ENCODE peak calls at places on chromosomes 11 and 22, in four cellular contexts. One of them, this sample, is unnamed.
A peak's percentile ranks its signal among the peaks of the same experiment; 100 is the strongest.

GRCh38 chr11:65130631-65131416 is 3.5 kb downstream of the SYVN1 start:
- DNase-seq in WTC11: no peak
- DNase-seq in HepG2: no peak
- DNase-seq in K562: no peak
- DNase-seq in this sample: no peak

GRCh38 chr22:42438293-42438650 is 6.1 kb upstream of the NFAM1 start:
- DNase-seq in WTC11: peak; percentile 46
- DNase-seq in HepG2: no peak
- DNase-seq in K562: no peak
- DNase-seq in this sample: no peak

GRCh38 chr11:9399466-9399865 is 15.0 kb downstream of the IPO7 start:
- DNase-seq in WTC11: no peak
- DNase-seq in HepG2: no peak
- DNase-seq in K562: no peak
- DNase-seq in this sample: no peak

GRCh38 chr11:108929241-108929640 is 264.4 kb downstream of the DDX10 start:
- DNase-seq in WTC11: no peak
- DNase-seq in HepG2: peak; percentile 19
- DNase-seq in K562: no peak
- DNase-seq in this sample: peak; percentile 92

GRCh38 chr11:114230031-114230430 is 66.2 kb upstream of the NNMT start:
- DNase-seq in WTC11: no peak
- DNase-seq in HepG2: no peak
- DNase-seq in K562: no peak
- DNase-seq in this sample: no peak

GRCh38 chr11:132284611-132285010 is 914.2 kb downstream of the NTM start:
- DNase-seq in WTC11: peak; percentile 11
- DNase-seq in HepG2: no peak
- DNase-seq in K562: no peak
- DNase-seq in this sample: no peak

GRCh38 chr11:61985863-61986262 is 18.4 kb upstream of the FTH1 start:
- DNase-seq in WTC11: no peak
- DNase-seq in HepG2: no peak
- DNase-seq in K562: no peak
- DNase-seq in this sample: no peak

GRCh38 chr22:30277547-30278344 is 11.1 kb upstream of the OSM start:
- DNase-seq in WTC11: no peak
- DNase-seq in HepG2: no peak
- DNase-seq in K562: no peak
- DNase-seq in this sample: no peak

GRCh38 chr11:23725752-23726151 is 771.1 kb upstream of the LUZP2 start:
- DNase-seq in WTC11: no peak
- DNase-seq in HepG2: no peak
- DNase-seq in K562: no peak
- DNase-seq in this sample: no peak

GRCh38 chr11:120335596-120335927 is 651 bp upstream of the ARHGEF12 start:
- DNase-seq in WTC11: peak; percentile 43
- DNase-seq in HepG2: no peak
- DNase-seq in K562: no peak
- DNase-seq in this sample: peak; percentile 13

GRCh38 chr11:63862923-63863322 is 24.0 kb downstream of the MARK2 start:
- DNase-seq in WTC11: no peak
- DNase-seq in HepG2: peak; percentile 89
- DNase-seq in K562: no peak
- DNase-seq in this sample: no peak

GRCh38 chr11:35206616-35207015 is 67.6 kb downstream of the CD44 start:
- DNase-seq in WTC11: no peak
- DNase-seq in HepG2: no peak
- DNase-seq in K562: no peak
- DNase-seq in this sample: no peak

GRCh38 chr11:69086152-69086551 is 37.4 kb downstream of the TPCN2 start:
- DNase-seq in WTC11: peak; percentile 35
- DNase-seq in HepG2: no peak
- DNase-seq in K562: no peak
- DNase-seq in this sample: no peak

GRCh38 chr22:39439170-39439569 is 17.6 kb upstream of the MGAT3 start:
- DNase-seq in WTC11: no peak
- DNase-seq in HepG2: peak; percentile 25
- DNase-seq in K562: no peak
- DNase-seq in this sample: peak; percentile 38
- TF ChIP-seq NR3C1 in WTC11: no peak
- TF ChIP-seq NR3C1 in HepG2: no peak
- TF ChIP-seq NR3C1 in K562: no peak
- TF ChIP-seq NR3C1 in this sample: no peak

GRCh38 chr11:19727246-19727645 is 14.6 kb downstream of the NAV2 start:
- DNase-seq in WTC11: no peak
- DNase-seq in HepG2: no peak
- DNase-seq in K562: no peak
- DNase-seq in this sample: no peak
- TF ChIP-seq NR3C1 in WTC11: no peak
- TF ChIP-seq NR3C1 in HepG2: no peak
- TF ChIP-seq NR3C1 in K562: no peak
- TF ChIP-seq NR3C1 in this sample: no peak

DNA sequence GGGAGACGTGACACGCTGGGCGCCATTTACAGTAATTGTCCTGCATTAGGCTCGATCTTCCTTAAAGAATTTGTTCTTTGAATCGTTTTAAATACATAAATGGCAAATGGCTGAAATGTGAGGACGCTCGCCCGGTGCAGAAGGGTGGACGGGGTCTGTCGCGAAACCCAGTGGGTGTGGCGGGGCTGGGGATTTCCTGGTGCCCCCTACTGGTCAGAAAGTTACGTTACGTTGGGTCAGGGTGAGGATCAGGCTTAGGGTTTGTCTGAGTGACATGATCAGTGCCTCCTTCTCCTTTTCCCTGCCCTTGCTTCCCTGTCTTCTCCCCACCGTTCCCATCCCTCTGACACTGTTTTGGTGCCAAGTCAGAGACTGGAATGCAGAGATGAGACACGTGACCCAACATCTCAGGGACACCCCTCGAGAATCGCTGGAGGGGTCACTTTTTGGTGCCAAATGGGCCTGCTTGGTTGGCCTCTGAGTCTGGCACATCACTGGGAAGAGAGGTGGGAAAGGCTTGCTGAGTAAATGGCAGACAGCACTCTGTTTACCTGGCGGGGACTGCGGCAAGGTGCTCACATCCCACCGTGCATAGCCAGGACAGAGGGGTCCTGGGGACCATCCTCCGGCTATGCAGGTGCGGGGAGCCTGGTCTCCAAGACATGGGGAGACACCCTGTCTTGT is 1107.6 kb downstream of the BRD1 start:
- DNase-seq in WTC11: peak; percentile 71
- DNase-seq in HepG2: no peak
- DNase-seq in K562: peak; percentile 72
- DNase-seq in this sample: peak; percentile 10
- TF ChIP-seq NR3C1 in WTC11: no peak
- TF ChIP-seq NR3C1 in HepG2: no peak
- TF ChIP-seq NR3C1 in K562: no peak
- TF ChIP-seq NR3C1 in this sample: no peak

GRCh38 chr11:85619497-85619896 is 7.6 kb downstream of the DLG2 start:
- DNase-seq in WTC11: no peak
- DNase-seq in HepG2: no peak
- DNase-seq in K562: no peak
- DNase-seq in this sample: no peak
- TF ChIP-seq NR3C1 in WTC11: no peak
- TF ChIP-seq NR3C1 in HepG2: no peak
- TF ChIP-seq NR3C1 in K562: no peak
- TF ChIP-seq NR3C1 in this sample: no peak